ENCODE peak calls at places on chromosomes 11 and 22, in four cellular contexts. One of them, this sample, is unnamed.

GRCh38 chr11:114909866-114910265 is 231.5 kb downstream of the NXPE2 start:
- DNase-seq in stimulated activated CD8-positive, alpha-beta memory T cell treated with anti-CD3 and anti-CD28 coated beads, Interleukin-2, amount 100 ng/mL, for 48 hours: no peak
- DNase-seq in stimulated activated CD4-positive, alpha-beta T cell treated with anti-CD3 and anti-CD28 coated beads, Interleukin-15, amount 100 ng/mL, for 1 hour: no peak
- DNase-seq in naive thymus-derived CD4-positive, alpha-beta T cell: no peak
- DNase-seq in this sample: no peak

GRCh38 chr22:45872659-45873263 is 104.2 kb downstream of the WNT7B start:
- DNase-seq in stimulated activated CD4-positive, alpha-beta T cell treated with anti-CD3 and anti-CD28 coated beads, Interleukin-15, amount 100 ng/mL, for 1 hour: no peak
- DNase-seq in naive thymus-derived CD4-positive, alpha-beta T cell: no peak
- DNase-seq in stimulated activated CD8-positive, alpha-beta memory T cell treated with anti-CD3 and anti-CD28 coated beads, Interleukin-2, amount 100 ng/mL, for 48 hours: no peak
- DNase-seq in this sample: no peak

GRCh38 chr11:6391548-6392134 is 1.4 kb downstream of the SMPD1 start:
- DNase-seq in naive thymus-derived CD4-positive, alpha-beta T cell: no peak
- DNase-seq in stimulated activated CD4-positive, alpha-beta T cell treated with anti-CD3 and anti-CD28 coated beads, Interleukin-15, amount 100 ng/mL, for 1 hour: no peak
- DNase-seq in stimulated activated CD8-positive, alpha-beta memory T cell treated with anti-CD3 and anti-CD28 coated beads, Interleukin-2, amount 100 ng/mL, for 48 hours: no peak
- DNase-seq in this sample: no peak

GRCh38 chr11:1129666-1130160 is 28.0 kb upstream of the MUC5AC start:
- DNase-seq in naive thymus-derived CD4-positive, alpha-beta T cell: no peak
- DNase-seq in stimulated activated CD4-positive, alpha-beta T cell treated with anti-CD3 and anti-CD28 coated beads, Interleukin-15, amount 100 ng/mL, for 1 hour: no peak
- DNase-seq in stimulated activated CD8-positive, alpha-beta memory T cell treated with anti-CD3 and anti-CD28 coated beads, Interleukin-2, amount 100 ng/mL, for 48 hours: no peak
- DNase-seq in this sample: no peak

GRCh38 chr22:43396934-43397457 is 14.8 kb upstream of the MPPED1 start:
- DNase-seq in naive thymus-derived CD4-positive, alpha-beta T cell: no peak
- DNase-seq in stimulated activated CD8-positive, alpha-beta memory T cell treated with anti-CD3 and anti-CD28 coated beads, Interleukin-2, amount 100 ng/mL, for 48 hours: no peak
- DNase-seq in stimulated activated CD4-positive, alpha-beta T cell treated with anti-CD3 and anti-CD28 coated beads, Interleukin-15, amount 100 ng/mL, for 1 hour: no peak
- DNase-seq in this sample: no peak

GRCh38 chr11:120858740-120859139 is 165.2 kb upstream of the TBCEL start:
- DNase-seq in stimulated activated CD8-positive, alpha-beta memory T cell treated with anti-CD3 and anti-CD28 coated beads, Interleukin-2, amount 100 ng/mL, for 48 hours: no peak
- DNase-seq in naive thymus-derived CD4-positive, alpha-beta T cell: no peak
- DNase-seq in stimulated activated CD4-positive, alpha-beta T cell treated with anti-CD3 and anti-CD28 coated beads, Interleukin-15, amount 100 ng/mL, for 1 hour: no peak
- DNase-seq in this sample: no peak

GRCh38 chr11:69472766-69473519 is 8.5 kb upstream of the LINC01488 start:
- DNase-seq in stimulated activated CD4-positive, alpha-beta T cell treated with anti-CD3 and anti-CD28 coated beads, Interleukin-15, amount 100 ng/mL, for 1 hour: no peak
- DNase-seq in naive thymus-derived CD4-positive, alpha-beta T cell: no peak
- DNase-seq in stimulated activated CD8-positive, alpha-beta memory T cell treated with anti-CD3 and anti-CD28 coated beads, Interleukin-2, amount 100 ng/mL, for 48 hours: no peak
- DNase-seq in this sample: no peak

GRCh38 chr22:47452184-47452583 is 689.7 kb downstream of the TBC1D22A start:
- DNase-seq in stimulated activated CD8-positive, alpha-beta memory T cell treated with anti-CD3 and anti-CD28 coated beads, Interleukin-2, amount 100 ng/mL, for 48 hours: no peak
- DNase-seq in naive thymus-derived CD4-positive, alpha-beta T cell: no peak
- DNase-seq in stimulated activated CD4-positive, alpha-beta T cell treated with anti-CD3 and anti-CD28 coated beads, Interleukin-15, amount 100 ng/mL, for 1 hour: no peak
- DNase-seq in this sample: no peak

GRCh38 chr11:26229270-26229669 is 102.7 kb upstream of the ANO3 start:
- DNase-seq in stimulated activated CD4-positive, alpha-beta T cell treated with anti-CD3 and anti-CD28 coated beads, Interleukin-15, amount 100 ng/mL, for 1 hour: no peak
- DNase-seq in naive thymus-derived CD4-positive, alpha-beta T cell: no peak
- DNase-seq in stimulated activated CD8-positive, alpha-beta memory T cell treated with anti-CD3 and anti-CD28 coated beads, Interleukin-2, amount 100 ng/mL, for 48 hours: no peak
- DNase-seq in this sample: no peak

GRCh38 chr11:124075841-124076571 is 34.9 kb upstream of the OR10G7 start:
- DNase-seq in stimulated activated CD8-positive, alpha-beta memory T cell treated with anti-CD3 and anti-CD28 coated beads, Interleukin-2, amount 100 ng/mL, for 48 hours: no peak
- DNase-seq in naive thymus-derived CD4-positive, alpha-beta T cell: no peak
- DNase-seq in stimulated activated CD4-positive, alpha-beta T cell treated with anti-CD3 and anti-CD28 coated beads, Interleukin-15, amount 100 ng/mL, for 1 hour: no peak
- DNase-seq in this sample: no peak

GRCh38 chr11:2929880-2930704 is 872 bp upstream of the PHLDA2 start:
- DNase-seq in stimulated activated CD8-positive, alpha-beta memory T cell treated with anti-CD3 and anti-CD28 coated beads, Interleukin-2, amount 100 ng/mL, for 48 hours: peak
- DNase-seq in stimulated activated CD4-positive, alpha-beta T cell treated with anti-CD3 and anti-CD28 coated beads, Interleukin-15, amount 100 ng/mL, for 1 hour: no peak
- DNase-seq in naive thymus-derived CD4-positive, alpha-beta T cell: no peak
- DNase-seq in this sample: peak

GRCh38 chr22:48577014-48577690 is 1250.5 kb downstream of the BRD1 start:
- DNase-seq in stimulated activated CD8-positive, alpha-beta memory T cell treated with anti-CD3 and anti-CD28 coated beads, Interleukin-2, amount 100 ng/mL, for 48 hours: no peak
- DNase-seq in stimulated activated CD4-positive, alpha-beta T cell treated with anti-CD3 and anti-CD28 coated beads, Interleukin-15, amount 100 ng/mL, for 1 hour: no peak
- DNase-seq in naive thymus-derived CD4-positive, alpha-beta T cell: no peak
- DNase-seq in this sample: no peak

GRCh38 chr11:76807206-76807875 is 24.2 kb downstream of the TSKU start:
- DNase-seq in stimulated activated CD4-positive, alpha-beta T cell treated with anti-CD3 and anti-CD28 coated beads, Interleukin-15, amount 100 ng/mL, for 1 hour: peak
- DNase-seq in stimulated activated CD8-positive, alpha-beta memory T cell treated with anti-CD3 and anti-CD28 coated beads, Interleukin-2, amount 100 ng/mL, for 48 hours: peak
- DNase-seq in naive thymus-derived CD4-positive, alpha-beta T cell: peak
- DNase-seq in this sample: peak

GRCh38 chr11:127308291-127308690 is 307.7 kb upstream of the KIRREL3 start:
- DNase-seq in stimulated activated CD4-positive, alpha-beta T cell treated with anti-CD3 and anti-CD28 coated beads, Interleukin-15, amount 100 ng/mL, for 1 hour: no peak
- DNase-seq in naive thymus-derived CD4-positive, alpha-beta T cell: no peak
- DNase-seq in stimulated activated CD8-positive, alpha-beta memory T cell treated with anti-CD3 and anti-CD28 coated beads, Interleukin-2, amount 100 ng/mL, for 48 hours: no peak
- DNase-seq in this sample: no peak

GRCh38 chr22:38069372-38070249 is 12.4 kb downstream of the PICK1 start:
- DNase-seq in naive thymus-derived CD4-positive, alpha-beta T cell: no peak
- DNase-seq in stimulated activated CD8-positive, alpha-beta memory T cell treated with anti-CD3 and anti-CD28 coated beads, Interleukin-2, amount 100 ng/mL, for 48 hours: no peak
- DNase-seq in stimulated activated CD4-positive, alpha-beta T cell treated with anti-CD3 and anti-CD28 coated beads, Interleukin-15, amount 100 ng/mL, for 1 hour: no peak
- DNase-seq in this sample: no peak

GRCh38 chr11:8785998-8786397 is 103.4 kb downstream of the RPL27A start:
- DNase-seq in stimulated activated CD8-positive, alpha-beta memory T cell treated with anti-CD3 and anti-CD28 coated beads, Interleukin-2, amount 100 ng/mL, for 48 hours: no peak
- DNase-seq in naive thymus-derived CD4-positive, alpha-beta T cell: no peak
- DNase-seq in stimulated activated CD4-positive, alpha-beta T cell treated with anti-CD3 and anti-CD28 coated beads, Interleukin-15, amount 100 ng/mL, for 1 hour: no peak
- DNase-seq in this sample: no peak

GRCh38 chr22:30290318-30290678 is 993 bp upstream of the CASTOR1 start:
- DNase-seq in stimulated activated CD8-positive, alpha-beta memory T cell treated with anti-CD3 and anti-CD28 coated beads, Interleukin-2, amount 100 ng/mL, for 48 hours: no peak
- DNase-seq in stimulated activated CD4-positive, alpha-beta T cell treated with anti-CD3 and anti-CD28 coated beads, Interleukin-15, amount 100 ng/mL, for 1 hour: no peak
- DNase-seq in naive thymus-derived CD4-positive, alpha-beta T cell: no peak
- DNase-seq in this sample: peak

GRCh38 chr22:17217179-17217578 is 2.1 kb downstream of the ADA2 start:
- DNase-seq in stimulated activated CD8-positive, alpha-beta memory T cell treated with anti-CD3 and anti-CD28 coated beads, Interleukin-2, amount 100 ng/mL, for 48 hours: no peak
- DNase-seq in naive thymus-derived CD4-positive, alpha-beta T cell: peak
- DNase-seq in stimulated activated CD4-positive, alpha-beta T cell treated with anti-CD3 and anti-CD28 coated beads, Interleukin-15, amount 100 ng/mL, for 1 hour: no peak
- DNase-seq in this sample: no peak

GRCh38 chr11:130070829-130071205 is 1.1 kb downstream of the APLP2 start:
- DNase-seq in stimulated activated CD4-positive, alpha-beta T cell treated with anti-CD3 and anti-CD28 coated beads, Interleukin-15, amount 100 ng/mL, for 1 hour: no peak
- DNase-seq in stimulated activated CD8-positive, alpha-beta memory T cell treated with anti-CD3 and anti-CD28 coated beads, Interleukin-2, amount 100 ng/mL, for 48 hours: no peak
- DNase-seq in naive thymus-derived CD4-positive, alpha-beta T cell: no peak
- DNase-seq in this sample: no peak

GRCh38 chr22:19228174-19228573 is 49.6 kb upstream of the SLC25A1 start:
- DNase-seq in stimulated activated CD8-positive, alpha-beta memory T cell treated with anti-CD3 and anti-CD28 coated beads, Interleukin-2, amount 100 ng/mL, for 48 hours: no peak
- DNase-seq in naive thymus-derived CD4-positive, alpha-beta T cell: no peak
- DNase-seq in stimulated activated CD4-positive, alpha-beta T cell treated with anti-CD3 and anti-CD28 coated beads, Interleukin-15, amount 100 ng/mL, for 1 hour: no peak
- DNase-seq in this sample: no peak

GRCh38 chr11:65129649-65130441 is 4.5 kb downstream of the SYVN1 start:
- DNase-seq in stimulated activated CD4-positive, alpha-beta T cell treated with anti-CD3 and anti-CD28 coated beads, Interleukin-15, amount 100 ng/mL, for 1 hour: no peak
- DNase-seq in stimulated activated CD8-positive, alpha-beta memory T cell treated with anti-CD3 and anti-CD28 coated beads, Interleukin-2, amount 100 ng/mL, for 48 hours: no peak
- DNase-seq in naive thymus-derived CD4-positive, alpha-beta T cell: no peak
- DNase-seq in this sample: no peak

GRCh38 chr22:19996694-19997384 is 19.8 kb downstream of the ARVCF start:
- DNase-seq in stimulated activated CD8-positive, alpha-beta memory T cell treated with anti-CD3 and anti-CD28 coated beads, Interleukin-2, amount 100 ng/mL, for 48 hours: no peak
- DNase-seq in naive thymus-derived CD4-positive, alpha-beta T cell: no peak
- DNase-seq in stimulated activated CD4-positive, alpha-beta T cell treated with anti-CD3 and anti-CD28 coated beads, Interleukin-15, amount 100 ng/mL, for 1 hour: no peak
- DNase-seq in this sample: no peak

GRCh38 chr11:121422675-121423074 is 29.4 kb upstream of the SORL1 start:
- DNase-seq in stimulated activated CD8-positive, alpha-beta memory T cell treated with anti-CD3 and anti-CD28 coated beads, Interleukin-2, amount 100 ng/mL, for 48 hours: no peak
- DNase-seq in stimulated activated CD4-positive, alpha-beta T cell treated with anti-CD3 and anti-CD28 coated beads, Interleukin-15, amount 100 ng/mL, for 1 hour: no peak
- DNase-seq in naive thymus-derived CD4-positive, alpha-beta T cell: peak
- DNase-seq in this sample: no peak

GRCh38 chr11:45856044-45856468 is 8.8 kb downstream of the CRY2 start:
- DNase-seq in stimulated activated CD8-positive, alpha-beta memory T cell treated with anti-CD3 and anti-CD28 coated beads, Interleukin-2, amount 100 ng/mL, for 48 hours: no peak
- DNase-seq in stimulated activated CD4-positive, alpha-beta T cell treated with anti-CD3 and anti-CD28 coated beads, Interleukin-15, amount 100 ng/mL, for 1 hour: no peak
- DNase-seq in naive thymus-derived CD4-positive, alpha-beta T cell: no peak
- DNase-seq in this sample: no peak

GRCh38 chr22:28032896-28033295 is 113.8 kb upstream of the PITPNB start:
- DNase-seq in stimulated activated CD8-positive, alpha-beta memory T cell treated with anti-CD3 and anti-CD28 coated beads, Interleukin-2, amount 100 ng/mL, for 48 hours: no peak
- DNase-seq in naive thymus-derived CD4-positive, alpha-beta T cell: no peak
- DNase-seq in stimulated activated CD4-positive, alpha-beta T cell treated with anti-CD3 and anti-CD28 coated beads, Interleukin-15, amount 100 ng/mL, for 1 hour: no peak
- DNase-seq in this sample: no peak

GRCh38 chr11:73693877-73694525 is 47.6 kb downstream of the PLEKHB1 start:
- DNase-seq in naive thymus-derived CD4-positive, alpha-beta T cell: no peak
- DNase-seq in stimulated activated CD4-positive, alpha-beta T cell treated with anti-CD3 and anti-CD28 coated beads, Interleukin-15, amount 100 ng/mL, for 1 hour: no peak
- DNase-seq in stimulated activated CD8-positive, alpha-beta memory T cell treated with anti-CD3 and anti-CD28 coated beads, Interleukin-2, amount 100 ng/mL, for 48 hours: no peak
- DNase-seq in this sample: no peak

GRCh38 chr11:8719260-8720190 is 36.9 kb downstream of the RPL27A start:
- DNase-seq in stimulated activated CD8-positive, alpha-beta memory T cell treated with anti-CD3 and anti-CD28 coated beads, Interleukin-2, amount 100 ng/mL, for 48 hours: no peak
- DNase-seq in stimulated activated CD4-positive, alpha-beta T cell treated with anti-CD3 and anti-CD28 coated beads, Interleukin-15, amount 100 ng/mL, for 1 hour: no peak
- DNase-seq in naive thymus-derived CD4-positive, alpha-beta T cell: no peak
- DNase-seq in this sample: no peak

GRCh38 chr11:35276396-35276795 is 137.4 kb downstream of the CD44 start:
- DNase-seq in stimulated activated CD4-positive, alpha-beta T cell treated with anti-CD3 and anti-CD28 coated beads, Interleukin-15, amount 100 ng/mL, for 1 hour: no peak
- DNase-seq in stimulated activated CD8-positive, alpha-beta memory T cell treated with anti-CD3 and anti-CD28 coated beads, Interleukin-2, amount 100 ng/mL, for 48 hours: no peak
- DNase-seq in naive thymus-derived CD4-positive, alpha-beta T cell: no peak
- DNase-seq in this sample: no peak

GRCh38 chr11:68211546-68211945 is 1.6 kb downstream of the KMT5B start:
- DNase-seq in stimulated activated CD4-positive, alpha-beta T cell treated with anti-CD3 and anti-CD28 coated beads, Interleukin-15, amount 100 ng/mL, for 1 hour: no peak
- DNase-seq in stimulated activated CD8-positive, alpha-beta memory T cell treated with anti-CD3 and anti-CD28 coated beads, Interleukin-2, amount 100 ng/mL, for 48 hours: no peak
- DNase-seq in naive thymus-derived CD4-positive, alpha-beta T cell: no peak
- DNase-seq in this sample: no peak

GRCh38 chr11:34274712-34275398 is 83.0 kb downstream of the ABTB2 start:
- DNase-seq in naive thymus-derived CD4-positive, alpha-beta T cell: no peak
- DNase-seq in stimulated activated CD8-positive, alpha-beta memory T cell treated with anti-CD3 and anti-CD28 coated beads, Interleukin-2, amount 100 ng/mL, for 48 hours: no peak
- DNase-seq in stimulated activated CD4-positive, alpha-beta T cell treated with anti-CD3 and anti-CD28 coated beads, Interleukin-15, amount 100 ng/mL, for 1 hour: no peak
- DNase-seq in this sample: peak